ENCODE peak calls at places on chromosomes 5 and 9, in five cellular contexts. N is K562, B is sigmoid colon, V is GM12878, L is stomach. T is an unnamed sample.

GRCh38 chr5:40551706-40552557 is 127.8 kb upstream of the PTGER4 start:
- DNase-seq in B (no peak), L (no peak), N (no peak), V (no peak), T (no peak)

GRCh38 chr9:126965541-126966428 is 51.2 kb downstream of the RALGPS1 start:
- DNase-seq in L (peak; percentile 46), B (peak; percentile 74), N (no peak), V (no peak), T (no peak)

GRCh38 chr9:38350529-38350928 is 42.0 kb upstream of the ALDH1B1 start:
- DNase-seq in L (no peak), N (no peak), V (no peak), B (no peak), T (peak; percentile 11)

GRCh38 chr5:6755519-6755918 is 42.3 kb downstream of the TENT4A start:
- DNase-seq in N (no peak), V (no peak), L (no peak), B (peak; percentile 56), T (peak; percentile 26)

GRCh38 chr5:77073667-77074066 is 13.4 kb downstream of the ZBED3 start:
- DNase-seq in N (no peak), V (no peak), B (no peak), L (no peak), T (no peak)

GRCh38 chr5:124748687-124749594 is 2.5 kb upstream of the ZNF608 start:
- DNase-seq in V (peak; percentile 86), L (peak; percentile 80), B (peak; percentile 88), N (peak; percentile 68), T (peak; percentile 78)

GRCh38 chr5:138829341-138829740 is 45.8 kb downstream of the LRRTM2 start:
- DNase-seq in N (no peak), B (no peak), L (no peak), V (no peak), T (no peak)

GRCh38 chr5:76717222-76718083 is 1.5 kb downstream of the F2R start:
- DNase-seq in N (no peak), V (no peak), B (no peak), L (no peak), T (no peak)

GRCh38 chr9:137055385-137056364 is 1.8 kb upstream of the ENTPD2 start:
- DNase-seq in V (no peak), L (peak; percentile 94), B (peak; percentile 97), N (no peak), T (no peak)

GRCh38 chr9:81600631-81601030 is 88.7 kb downstream of the TLE1 start:
- DNase-seq in L (no peak), B (no peak), V (no peak), N (no peak), T (no peak)

GRCh38 chr9:29214702-29215248 is 1641.5 kb upstream of the C9orf72 start:
- DNase-seq in B (no peak), V (no peak), N (no peak), L (no peak), T (no peak)

GRCh38 chr5:53726121-53726520 is 165.7 kb downstream of the NDUFS4 start:
- DNase-seq in V (no peak), L (no peak), N (no peak), B (no peak), T (no peak)

GRCh38 chr9:91589101-91589553 is 165.5 kb upstream of the NFIL3 start:
- DNase-seq in L (no peak), N (no peak), V (peak; percentile 1), B (peak; percentile 74), T (no peak)

GRCh38 chr5:149886060-149886459 is 58.5 kb downstream of the PDE6A start:
- DNase-seq in L (no peak), V (no peak), N (no peak), B (no peak), T (no peak)

GRCh38 chr5:1961952-1962595 is 79.3 kb upstream of the IRX4 start:
- DNase-seq in N (no peak), V (no peak), L (no peak), B (no peak), T (no peak)

GRCh38 chr5:151770383-151771258 is 1.1 kb upstream of the G3BP1 start:
- DNase-seq in B (peak; percentile 93), N (peak; percentile 69), V (no peak), L (peak; percentile 59), T (peak; percentile 92)
- TF ChIP-seq POLR2AphosphoS5 in B (no peak), N (no peak), V (peak; percentile 49), L (no peak), T (no peak)

GRCh38 chr5:140246378-140247122 is 56.4 kb downstream of the PFDN1 start:
- DNase-seq in B (peak; percentile 89), V (no peak), N (no peak), L (no peak), T (no peak)

GRCh38 chr5:140243855-140244254 is 59.0 kb downstream of the PFDN1 start:
- DNase-seq in L (peak; percentile 91), N (no peak), V (no peak), B (peak; percentile 70), T (no peak)

GRCh38 chr5:140245926-140246325 is 57.0 kb downstream of the PFDN1 start:
- DNase-seq in N (no peak), L (no peak), B (no peak), V (no peak), T (peak; percentile 48)

GRCh38 chr5:140244525-140245025 is 58.3 kb downstream of the PFDN1 start:
- DNase-seq in B (peak; percentile 96), V (no peak), N (peak; percentile 83), L (peak; percentile 94), T (peak; percentile 94)

DNA sequence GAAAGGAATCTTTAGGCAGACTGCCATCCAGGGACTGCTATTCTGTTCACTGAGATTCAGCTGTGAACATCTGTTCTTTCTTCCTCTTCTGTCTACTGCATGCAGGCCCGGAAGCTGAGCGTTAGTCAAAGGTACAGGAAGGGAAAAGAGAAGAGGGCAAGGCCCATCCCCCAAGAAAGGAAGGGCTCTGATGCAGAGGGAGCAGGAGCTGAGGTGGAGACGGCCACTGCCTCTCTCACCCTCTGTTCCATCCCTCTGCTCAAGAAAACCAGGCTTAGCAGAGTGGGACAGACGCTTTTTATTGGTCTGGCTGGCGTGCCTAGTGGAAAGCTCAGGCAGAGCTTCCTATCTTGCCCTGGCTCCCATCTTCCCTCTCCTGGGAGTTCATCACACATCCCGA is 57.5 kb downstream of the PFDN1 start:
- DNase-seq in N (no peak), L (no peak), V (no peak), B (peak; percentile 73), T (no peak)
- H3K27ac ChIP-seq in N (no peak overlapping the region), L (peak overlapping the region; percentile 79), V (no peak overlapping the region), B (peak overlapping the region; percentile 91), T (no peak overlapping the region)

GRCh38 chr5:36238896-36239295 is 2.8 kb downstream of the NADK2 start:
- DNase-seq in N (no peak), B (no peak), V (no peak), L (no peak), T (no peak)

GRCh38 chr5:36240779-36241635 is 718 bp downstream of the NADK2 start:
- DNase-seq in L (peak; percentile 64), V (no peak), B (peak; percentile 82), N (peak; percentile 58), T (peak; percentile 83)

GRCh38 chr5:36237756-36238155 is 4.0 kb downstream of the NADK2 start:
- DNase-seq in B (no peak), L (no peak), V (no peak), N (peak; percentile 27), T (no peak)

GRCh38 chr5:36241636-36242533 is at the start of gene NADK2:
- DNase-seq in L (peak; percentile 94), V (peak; percentile 61), B (peak; percentile 98), N (peak; percentile 99), T (peak; percentile 96)

GRCh38 chr5:36239370-36240293 is 2.1 kb downstream of the NADK2 start:
- DNase-seq in N (no peak), L (no peak), V (no peak), B (no peak), T (no peak)
- TF ChIP-seq EP300 in N (no peak), L (no peak), V (no peak), B (no peak), T (no peak)

GRCh38 chr9:96654450-96655197 is 493 bp downstream of the PRXL2C start:
- DNase-seq in L (peak; percentile 73), N (peak; percentile 70), V (no peak), B (peak; percentile 92), T (peak; percentile 91)
- TF ChIP-seq POLR2AphosphoS5 in L (peak; percentile 44), N (no peak), V (no peak), B (peak; percentile 76), T (no peak)

GRCh38 chr5:99033014-99033931 is 104.5 kb upstream of the CHD1 start:
- DNase-seq in B (no peak), N (no peak), V (no peak), L (no peak), T (no peak)
- H3K27ac ChIP-seq in B (peak overlapping the region; percentile 46), N (peak overlapping the region; percentile 58), V (peak overlapping the region; percentile 69), L (peak overlapping the region; percentile 80), T (peak overlapping the region; percentile 8)

GRCh38 chr5:119420173-119420572 is 32.1 kb upstream of the HSD17B4 start:
- DNase-seq in N (no peak), V (no peak), B (no peak), L (peak; percentile 59), T (no peak)
- TF ChIP-seq EP300 in N (no peak), V (no peak), B (no peak), L (no peak), T (no peak)

GRCh38 chr5:438481-438981 is 4.4 kb upstream of the EXOC3 start:
- DNase-seq in B (peak; percentile 56), L (no peak), N (no peak), V (no peak), T (peak; percentile 49)
- TF ChIP-seq POLR2AphosphoS5 in B (no peak), L (no peak), N (no peak), V (peak; percentile 27), T (no peak)

GRCh38 chr9:19162956-19163355 is 35.7 kb upstream of the PLIN2 start:
- DNase-seq in B (peak; percentile 73), N (no peak), L (no peak), V (no peak), T (peak; percentile 74)
- H3K27ac ChIP-seq in B (peak overlapping the region; percentile 15), N (peak overlapping the region; percentile 79), L (peak overlapping the region; percentile 87), V (no peak overlapping the region), T (no peak overlapping the region)